ENCODE peak calls at places on chromosome 16, in four cellular contexts. G is lung, Z is iPS DF 6.9, R is NCI-H345. U is an unnamed sample.

GRCh38 chr16:25051446-25052160 is 36.4 kb upstream of the ARHGAP17 start:
- DNase-seq in G (no peak), Z (no peak), R (no peak), U (no peak)

GRCh38 chr16:57994778-57995177 is 5.7 kb downstream of the ZNF319 start:
- DNase-seq in G (peak; percentile 69), Z (no peak), R (no peak), U (peak; percentile 29)

GRCh38 chr16:17149904-17150483 is 320.8 kb downstream of the XYLT1 start:
- DNase-seq in G (no peak), Z (no peak), R (no peak), U (no peak)

GRCh38 chr16:84503751-84504395 is 586 bp downstream of the MEAK7 start:
- DNase-seq in G (no peak), Z (no peak), R (no peak), U (no peak)

GRCh38 chr16:73020409-73020884 is 27.5 kb downstream of the ZFHX3 start:
- DNase-seq in G (no peak), Z (no peak), R (peak; percentile 30), U (no peak)

GRCh38 chr16:87669672-87670071 is 67.4 kb downstream of the JPH3 start:
- DNase-seq in G (no peak), Z (no peak), R (no peak), U (no peak)

GRCh38 chr16:2090819-2091721 is 43.3 kb downstream of the TSC2 start:
- DNase-seq in G (peak; percentile 85), Z (peak; percentile 35), R (no peak), U (no peak)

GRCh38 chr16:56195151-56195550 is 3.9 kb downstream of the GNAO1 start:
- DNase-seq in G (no peak), Z (no peak), R (peak; percentile 37), U (peak; percentile 58)

GRCh38 chr16:65667013-65667578 is 545.2 kb upstream of the CDH11 start:
- DNase-seq in G (no peak), Z (no peak), R (no peak), U (no peak)

GRCh38 chr16:19291459-19291858 is 5.9 kb downstream of the CLEC19A start:
- DNase-seq in G (no peak), Z (no peak), R (no peak), U (no peak)

GRCh38 chr16:4454618-4455017 is 19.8 kb downstream of the NMRAL1 start:
- DNase-seq in G (no peak), Z (no peak), R (no peak), U (no peak)

GRCh38 chr16:83315271-83315670 is 492.5 kb upstream of the HSBP1 start:
- DNase-seq in G (no peak), Z (no peak), R (no peak), U (no peak)

U was measured in COR-L47.